ENCODE peak calls at places on chromosomes 16 and 17, in nine cellular contexts. One of them, this sample, is unnamed.

GRCh38 chr17:74414510-74414909 is 17.4 kb upstream of the GPRC5C start:
- DNase-seq in fibroblast of lung: no peak
- DNase-seq in naive thymus-derived CD4-positive, alpha-beta T cell: no peak
- DNase-seq in cardiac fibroblast: no peak
- DNase-seq in BJ: no peak
- DNase-seq in AG10803: no peak
- DNase-seq in bronchial epithelial cell: no peak
- DNase-seq in heart right ventricle: no peak
- DNase-seq in fibroblast of the aortic adventitia: no peak
- DNase-seq in this sample: no peak

GRCh38 chr17:1362964-1363363 is 37.1 kb downstream of the YWHAE start:
- DNase-seq in fibroblast of lung: peak; percentile 53
- DNase-seq in naive thymus-derived CD4-positive, alpha-beta T cell: no peak
- DNase-seq in cardiac fibroblast: peak; percentile 55
- DNase-seq in BJ: no peak
- DNase-seq in AG10803: peak; percentile 58
- DNase-seq in bronchial epithelial cell: no peak
- DNase-seq in heart right ventricle: no peak
- DNase-seq in fibroblast of the aortic adventitia: peak; percentile 68
- DNase-seq in this sample: no peak

GRCh38 chr17:80474231-80474932 is 2.0 kb downstream of the NPTX1 start:
- DNase-seq in fibroblast of lung: peak; percentile 44
- DNase-seq in naive thymus-derived CD4-positive, alpha-beta T cell: no peak
- DNase-seq in cardiac fibroblast: peak; percentile 60
- DNase-seq in BJ: no peak
- DNase-seq in AG10803: peak; percentile 30
- DNase-seq in bronchial epithelial cell: no peak
- DNase-seq in heart right ventricle: no peak
- DNase-seq in fibroblast of the aortic adventitia: peak; percentile 45
- DNase-seq in this sample: no peak

GRCh38 chr17:74446551-74447500 is 14.9 kb downstream of the GPRC5C start:
- DNase-seq in fibroblast of lung: no peak
- DNase-seq in naive thymus-derived CD4-positive, alpha-beta T cell: no peak
- DNase-seq in cardiac fibroblast: no peak
- DNase-seq in BJ: no peak
- DNase-seq in AG10803: no peak
- DNase-seq in bronchial epithelial cell: peak; percentile 28
- DNase-seq in heart right ventricle: peak; percentile 76
- DNase-seq in fibroblast of the aortic adventitia: no peak
- DNase-seq in this sample: no peak

GRCh38 chr17:44216674-44217073 is 2.8 kb downstream of the UBTF start:
- DNase-seq in fibroblast of lung: no peak
- DNase-seq in naive thymus-derived CD4-positive, alpha-beta T cell: no peak
- DNase-seq in cardiac fibroblast: no peak
- DNase-seq in BJ: no peak
- DNase-seq in AG10803: no peak
- DNase-seq in bronchial epithelial cell: no peak
- DNase-seq in heart right ventricle: no peak
- DNase-seq in fibroblast of the aortic adventitia: no peak
- DNase-seq in this sample: no peak

GRCh38 chr17:35555695-35556094 is 4.9 kb downstream of the SLFN14 start:
- DNase-seq in fibroblast of lung: no peak
- DNase-seq in naive thymus-derived CD4-positive, alpha-beta T cell: no peak
- DNase-seq in cardiac fibroblast: no peak
- DNase-seq in BJ: no peak
- DNase-seq in AG10803: no peak
- DNase-seq in bronchial epithelial cell: no peak
- DNase-seq in heart right ventricle: no peak
- DNase-seq in fibroblast of the aortic adventitia: no peak
- DNase-seq in this sample: no peak

GRCh38 chr17:1767358-1767757 is 5.5 kb downstream of the SERPINF1 start:
- DNase-seq in fibroblast of lung: no peak
- DNase-seq in naive thymus-derived CD4-positive, alpha-beta T cell: no peak
- DNase-seq in cardiac fibroblast: no peak
- DNase-seq in BJ: no peak
- DNase-seq in AG10803: no peak
- DNase-seq in bronchial epithelial cell: no peak
- DNase-seq in heart right ventricle: no peak
- DNase-seq in fibroblast of the aortic adventitia: no peak
- DNase-seq in this sample: no peak

GRCh38 chr16:10984509-10984908 is 40.1 kb downstream of the CLEC16A start:
- DNase-seq in fibroblast of lung: peak; percentile 89
- DNase-seq in naive thymus-derived CD4-positive, alpha-beta T cell: no peak
- DNase-seq in cardiac fibroblast: peak; percentile 40
- DNase-seq in BJ: no peak
- DNase-seq in AG10803: peak; percentile 45
- DNase-seq in bronchial epithelial cell: no peak
- DNase-seq in heart right ventricle: no peak
- DNase-seq in fibroblast of the aortic adventitia: peak; percentile 59
- DNase-seq in this sample: no peak

GRCh38 chr17:79410681-79411080 is 200.2 kb downstream of the RBFOX3 start:
- DNase-seq in fibroblast of lung: no peak
- DNase-seq in naive thymus-derived CD4-positive, alpha-beta T cell: no peak
- DNase-seq in cardiac fibroblast: no peak
- DNase-seq in BJ: no peak
- DNase-seq in AG10803: no peak
- DNase-seq in bronchial epithelial cell: no peak
- DNase-seq in heart right ventricle: no peak
- DNase-seq in fibroblast of the aortic adventitia: no peak
- DNase-seq in this sample: no peak

GRCh38 chr17:21814776-21815175 is 122.5 kb downstream of the KCNJ18 start:
- DNase-seq in fibroblast of lung: no peak
- DNase-seq in naive thymus-derived CD4-positive, alpha-beta T cell: no peak
- DNase-seq in cardiac fibroblast: no peak
- DNase-seq in BJ: no peak
- DNase-seq in AG10803: no peak
- DNase-seq in bronchial epithelial cell: no peak
- DNase-seq in heart right ventricle: no peak
- DNase-seq in fibroblast of the aortic adventitia: no peak
- DNase-seq in this sample: no peak

GRCh38 chr16:69485361-69485760 is 60.9 kb downstream of the CYB5B start:
- DNase-seq in fibroblast of lung: no peak
- DNase-seq in naive thymus-derived CD4-positive, alpha-beta T cell: no peak
- DNase-seq in cardiac fibroblast: no peak
- DNase-seq in BJ: no peak
- DNase-seq in AG10803: no peak
- DNase-seq in bronchial epithelial cell: no peak
- DNase-seq in heart right ventricle: no peak
- DNase-seq in fibroblast of the aortic adventitia: no peak
- DNase-seq in this sample: no peak

GRCh38 chr16:69486272-69486671 is 61.9 kb downstream of the CYB5B start:
- DNase-seq in fibroblast of lung: no peak
- DNase-seq in naive thymus-derived CD4-positive, alpha-beta T cell: no peak
- DNase-seq in cardiac fibroblast: no peak
- DNase-seq in BJ: no peak
- DNase-seq in AG10803: no peak
- DNase-seq in bronchial epithelial cell: no peak
- DNase-seq in heart right ventricle: no peak
- DNase-seq in fibroblast of the aortic adventitia: no peak
- DNase-seq in this sample: no peak

GRCh38 chr16:69483611-69484010 is 59.2 kb downstream of the CYB5B start:
- DNase-seq in fibroblast of lung: no peak
- DNase-seq in naive thymus-derived CD4-positive, alpha-beta T cell: no peak
- DNase-seq in cardiac fibroblast: no peak
- DNase-seq in BJ: no peak
- DNase-seq in AG10803: peak; percentile 48
- DNase-seq in bronchial epithelial cell: no peak
- DNase-seq in heart right ventricle: no peak
- DNase-seq in fibroblast of the aortic adventitia: no peak
- DNase-seq in this sample: no peak

GRCh38 chr16:69486724-69487123 is 62.3 kb downstream of the CYB5B start:
- DNase-seq in fibroblast of lung: no peak
- DNase-seq in naive thymus-derived CD4-positive, alpha-beta T cell: no peak
- DNase-seq in cardiac fibroblast: no peak
- DNase-seq in BJ: no peak
- DNase-seq in AG10803: no peak
- DNase-seq in bronchial epithelial cell: no peak
- DNase-seq in heart right ventricle: no peak
- DNase-seq in fibroblast of the aortic adventitia: no peak
- DNase-seq in this sample: no peak

DNA sequence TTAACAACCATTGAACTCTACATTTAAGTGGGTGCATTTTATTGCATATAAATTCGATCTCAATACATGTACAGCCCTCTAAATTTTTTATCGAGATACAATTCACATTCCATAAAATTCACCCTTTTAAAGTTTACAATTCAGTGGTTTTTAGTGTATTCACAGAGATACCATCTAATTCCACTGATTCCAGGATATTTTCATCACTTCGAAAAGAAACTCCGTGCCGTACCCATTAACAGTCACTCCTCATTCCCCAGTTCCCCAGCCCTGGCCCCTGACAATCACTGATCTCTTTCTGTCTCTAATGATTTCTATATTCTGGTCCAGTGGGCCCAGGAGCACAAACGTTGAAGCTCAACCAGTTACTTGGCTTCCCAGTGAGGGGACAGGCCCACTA is 61.4 kb downstream of the CYB5B start:
- DNase-seq in fibroblast of lung: no peak
- DNase-seq in naive thymus-derived CD4-positive, alpha-beta T cell: no peak
- DNase-seq in cardiac fibroblast: no peak
- DNase-seq in BJ: no peak
- DNase-seq in AG10803: no peak
- DNase-seq in bronchial epithelial cell: no peak
- DNase-seq in heart right ventricle: no peak
- DNase-seq in fibroblast of the aortic adventitia: no peak
- DNase-seq in this sample: no peak
- H3K4me3 ChIP-seq in fibroblast of lung: no peak overlapping the region
- H3K4me3 ChIP-seq in naive thymus-derived CD4-positive, alpha-beta T cell: no peak overlapping the region
- H3K4me3 ChIP-seq in cardiac fibroblast: no peak overlapping the region
- H3K4me3 ChIP-seq in BJ: no peak overlapping the region
- H3K4me3 ChIP-seq in AG10803: no peak overlapping the region
- H3K4me3 ChIP-seq in bronchial epithelial cell: no peak overlapping the region
- H3K4me3 ChIP-seq in heart right ventricle: no peak overlapping the region
- H3K4me3 ChIP-seq in fibroblast of the aortic adventitia: no peak overlapping the region
- H3K4me3 ChIP-seq in this sample: no peak overlapping the region

GRCh38 chr16:57522960-57523359 is 13.4 kb downstream of the CCDC102A start:
- DNase-seq in fibroblast of lung: no peak
- DNase-seq in naive thymus-derived CD4-positive, alpha-beta T cell: no peak
- DNase-seq in cardiac fibroblast: no peak
- DNase-seq in BJ: no peak
- DNase-seq in AG10803: no peak
- DNase-seq in bronchial epithelial cell: no peak
- DNase-seq in heart right ventricle: no peak
- DNase-seq in fibroblast of the aortic adventitia: no peak
- DNase-seq in this sample: no peak
- H3K4me3 ChIP-seq in fibroblast of lung: no peak overlapping the region
- H3K4me3 ChIP-seq in naive thymus-derived CD4-positive, alpha-beta T cell: no peak overlapping the region
- H3K4me3 ChIP-seq in cardiac fibroblast: no peak overlapping the region
- H3K4me3 ChIP-seq in BJ: no peak overlapping the region
- H3K4me3 ChIP-seq in AG10803: no peak overlapping the region
- H3K4me3 ChIP-seq in bronchial epithelial cell: no peak overlapping the region
- H3K4me3 ChIP-seq in heart right ventricle: no peak overlapping the region
- H3K4me3 ChIP-seq in fibroblast of the aortic adventitia: no peak overlapping the region
- H3K4me3 ChIP-seq in this sample: no peak overlapping the region

GRCh38 chr17:48588519-48588918 is 1.5 kb downstream of the HOXB3 start:
- DNase-seq in fibroblast of lung: peak; percentile 48
- DNase-seq in naive thymus-derived CD4-positive, alpha-beta T cell: no peak
- DNase-seq in cardiac fibroblast: no peak
- DNase-seq in BJ: no peak
- DNase-seq in AG10803: no peak
- DNase-seq in bronchial epithelial cell: no peak
- DNase-seq in heart right ventricle: no peak
- DNase-seq in fibroblast of the aortic adventitia: no peak
- DNase-seq in this sample: no peak
- H3K4me3 ChIP-seq in fibroblast of lung: peak overlapping the region; percentile 98
- H3K4me3 ChIP-seq in naive thymus-derived CD4-positive, alpha-beta T cell: no peak overlapping the region
- H3K4me3 ChIP-seq in cardiac fibroblast: no peak overlapping the region
- H3K4me3 ChIP-seq in BJ: no peak overlapping the region
- H3K4me3 ChIP-seq in AG10803: peak overlapping the region; percentile 82
- H3K4me3 ChIP-seq in bronchial epithelial cell: no peak overlapping the region
- H3K4me3 ChIP-seq in heart right ventricle: no peak overlapping the region
- H3K4me3 ChIP-seq in fibroblast of the aortic adventitia: no peak overlapping the region
- H3K4me3 ChIP-seq in this sample: no peak overlapping the region

GRCh38 chr17:68499587-68499986 is 12.6 kb upstream of the PRKAR1A start:
- DNase-seq in fibroblast of lung: no peak
- DNase-seq in naive thymus-derived CD4-positive, alpha-beta T cell: no peak
- DNase-seq in cardiac fibroblast: no peak
- DNase-seq in BJ: no peak
- DNase-seq in AG10803: no peak
- DNase-seq in bronchial epithelial cell: no peak
- DNase-seq in heart right ventricle: no peak
- DNase-seq in fibroblast of the aortic adventitia: no peak
- DNase-seq in this sample: no peak

GRCh38 chr17:68497885-68498319 is 14.3 kb upstream of the PRKAR1A start:
- DNase-seq in fibroblast of lung: no peak
- DNase-seq in naive thymus-derived CD4-positive, alpha-beta T cell: no peak
- DNase-seq in cardiac fibroblast: no peak
- DNase-seq in BJ: no peak
- DNase-seq in AG10803: no peak
- DNase-seq in bronchial epithelial cell: no peak
- DNase-seq in heart right ventricle: no peak
- DNase-seq in fibroblast of the aortic adventitia: no peak
- DNase-seq in this sample: no peak

GRCh38 chr17:68501074-68501473 is 11.2 kb upstream of the PRKAR1A start:
- DNase-seq in fibroblast of lung: no peak
- DNase-seq in naive thymus-derived CD4-positive, alpha-beta T cell: no peak
- DNase-seq in cardiac fibroblast: no peak
- DNase-seq in BJ: no peak
- DNase-seq in AG10803: no peak
- DNase-seq in bronchial epithelial cell: no peak
- DNase-seq in heart right ventricle: no peak
- DNase-seq in fibroblast of the aortic adventitia: no peak
- DNase-seq in this sample: no peak

GRCh38 chr17:68495081-68495480 is 17.1 kb upstream of the PRKAR1A start:
- DNase-seq in fibroblast of lung: no peak
- DNase-seq in naive thymus-derived CD4-positive, alpha-beta T cell: no peak
- DNase-seq in cardiac fibroblast: no peak
- DNase-seq in BJ: no peak
- DNase-seq in AG10803: no peak
- DNase-seq in bronchial epithelial cell: no peak
- DNase-seq in heart right ventricle: no peak
- DNase-seq in fibroblast of the aortic adventitia: no peak
- DNase-seq in this sample: no peak

DNA sequence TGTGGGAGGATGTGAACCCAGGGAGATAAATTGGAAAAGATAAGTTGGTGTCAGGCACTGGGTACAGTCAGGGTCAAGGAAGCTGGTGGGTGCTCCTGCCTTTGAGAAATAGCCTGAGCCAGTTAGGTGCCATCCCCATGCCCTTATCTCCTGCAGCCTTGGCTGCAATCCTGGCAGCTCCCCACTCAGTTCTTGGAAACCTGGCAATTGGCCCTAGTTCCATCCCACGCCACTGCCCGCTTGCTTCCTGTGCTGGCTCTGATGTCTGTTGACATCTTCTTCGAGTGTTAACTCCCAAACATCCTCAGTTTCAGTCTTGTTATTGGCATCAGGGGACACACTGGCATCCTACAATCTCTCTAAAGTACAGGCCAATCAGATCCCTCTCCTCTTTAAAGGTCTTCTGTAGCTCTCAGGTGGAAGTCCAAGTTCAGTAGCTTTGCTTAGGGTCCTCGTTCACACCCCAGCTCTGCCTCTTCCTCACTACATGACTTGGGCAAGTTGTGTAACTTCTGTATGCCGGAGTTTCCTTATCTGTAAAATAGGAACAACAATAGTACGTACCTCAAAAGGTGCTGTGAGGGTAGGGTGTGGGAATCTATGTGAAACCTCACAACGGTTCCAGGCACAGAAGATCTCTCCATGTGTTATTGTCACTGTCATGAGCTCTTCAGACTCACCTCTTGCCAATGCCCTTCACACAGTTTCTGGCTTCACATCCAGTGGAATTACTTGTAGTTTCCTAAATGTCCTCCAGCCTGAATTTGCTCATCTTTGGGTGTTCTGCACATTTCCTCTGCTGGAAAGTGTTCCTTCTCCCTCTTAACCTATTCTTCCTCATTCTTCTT is 13.5 kb upstream of the PRKAR1A start:
- DNase-seq in fibroblast of lung: no peak
- DNase-seq in naive thymus-derived CD4-positive, alpha-beta T cell: no peak
- DNase-seq in cardiac fibroblast: no peak
- DNase-seq in BJ: no peak
- DNase-seq in AG10803: no peak
- DNase-seq in bronchial epithelial cell: no peak
- DNase-seq in heart right ventricle: peak; percentile 47
- DNase-seq in fibroblast of the aortic adventitia: no peak
- DNase-seq in this sample: no peak
- H3K4me3 ChIP-seq in fibroblast of lung: no peak overlapping the region
- H3K4me3 ChIP-seq in naive thymus-derived CD4-positive, alpha-beta T cell: no peak overlapping the region
- H3K4me3 ChIP-seq in cardiac fibroblast: no peak overlapping the region
- H3K4me3 ChIP-seq in BJ: no peak overlapping the region
- H3K4me3 ChIP-seq in AG10803: no peak overlapping the region
- H3K4me3 ChIP-seq in bronchial epithelial cell: no peak overlapping the region
- H3K4me3 ChIP-seq in heart right ventricle: no peak overlapping the region
- H3K4me3 ChIP-seq in fibroblast of the aortic adventitia: no peak overlapping the region
- H3K4me3 ChIP-seq in this sample: no peak overlapping the region